ENCODE peak calls at places on chromosomes 16 and 17, in eight cellular contexts. C is stimulated activated CD8-positive, alpha-beta memory T cell treated with anti-CD3 and anti-CD28 coated beads, Interleukin-4, amount 100 ng/mL, for 4 hours; H is pons; V is thoracic aorta; F is NCI-H1694; W is Caki2; Y is NCI-H1105 treated with DMSO at 0.1 percent for 48 hours; D is NCI-H1417. G is an unnamed sample.
A peak's percentile ranks its signal among the peaks of the same experiment; 100 is the strongest.

GRCh38 chr17:82966415-82966814 is 113.0 kb upstream of the METRNL start:
- DNase-seq in C (no peak), H (no peak), V (no peak), F (no peak), W (no peak), Y (no peak), D (no peak), G (no peak)

GRCh38 chr16:69814078-69814477 is 51.9 kb downstream of the WWP2 start:
- DNase-seq in C (no peak), H (no peak), V (no peak), F (no peak), W (no peak), Y (no peak), D (no peak), G (no peak)

GRCh38 chr17:15493031-15493750 is 25.8 kb upstream of the CDRT4 start:
- DNase-seq in C (no peak), H (no peak), V (no peak), F (no peak), W (no peak), Y (no peak), D (no peak), G (no peak)

GRCh38 chr17:8162997-8163977 is 539 bp upstream of the VAMP2 start:
- DNase-seq in C (no peak), H (no peak), V (no peak), F (peak; percentile 47), W (no peak), Y (peak; percentile 53), D (peak; percentile 11), G (no peak)

GRCh38 chr16:29899516-29900101 is at the start of gene SEZ6L2:
- DNase-seq in C (peak; percentile 35), H (peak; percentile 87), V (no peak), F (peak; percentile 95), W (peak; percentile 96), Y (peak; percentile 88), D (peak; percentile 91), G (peak; percentile 74)

GRCh38 chr17:40854175-40854814 is 12.7 kb downstream of the KRT12 start:
- DNase-seq in C (no peak), H (no peak), V (no peak), F (no peak), W (peak; percentile 69), Y (no peak), D (peak; percentile 5), G (no peak)

GRCh38 chr17:32912218-32912897 is 15.6 kb upstream of the TMEM98 start:
- DNase-seq in C (no peak), H (no peak), V (peak; percentile 37), F (no peak), W (no peak), Y (no peak), D (peak; percentile 18), G (no peak)

GRCh38 chr16:65648111-65648510 is 526.2 kb upstream of the CDH11 start:
- DNase-seq in C (no peak), H (no peak), V (no peak), F (no peak), W (no peak), Y (no peak), D (no peak), G (no peak)

GRCh38 chr17:67310406-67310805 is 56.0 kb downstream of the PSMD12 start:
- DNase-seq in C (no peak), H (no peak), V (no peak), F (no peak), W (no peak), Y (no peak), D (no peak), G (no peak)

GRCh38 chr17:77834170-77835115 is 124.1 kb upstream of the TNRC6C start:
- DNase-seq in C (peak; percentile 33), H (no peak), V (peak; percentile 65), F (no peak), W (peak; percentile 63), Y (no peak), D (no peak), G (no peak)

GRCh38 chr16:19822534-19822933 is 62.1 kb downstream of the GPRC5B start:
- DNase-seq in C (no peak), H (no peak), V (no peak), F (no peak), W (no peak), Y (no peak), D (no peak), G (no peak)

GRCh38 chr16:77344306-77344705 is 90.5 kb downstream of the ADAMTS18 start:
- DNase-seq in C (no peak), H (no peak), V (no peak), F (no peak), W (peak; percentile 48), Y (no peak), D (no peak), G (no peak)

GRCh38 chr17:57086069-57086930 is 1.3 kb downstream of the AKAP1 start:
- DNase-seq in C (no peak), H (no peak), V (no peak), F (no peak), W (peak; percentile 55), Y (peak; percentile 65), D (peak; percentile 79), G (peak; percentile 47)

GRCh38 chr16:11112723-11113348 is 143.2 kb downstream of the SOCS1 start:
- DNase-seq in C (no peak), H (no peak), V (no peak), F (no peak), W (no peak), Y (peak; percentile 74), D (peak; percentile 39), G (no peak)

GRCh38 chr17:69434164-69434579 is 19.7 kb downstream of the MAP2K6 start:
- DNase-seq in C (no peak), H (peak; percentile 57), V (no peak), F (peak; percentile 14), W (peak; percentile 85), Y (peak; percentile 82), D (peak; percentile 76), G (peak; percentile 47)

GRCh38 chr16:3007957-3008748 is 4.6 kb upstream of the CLDN9 start:
- DNase-seq in C (no peak), H (no peak), V (no peak), F (no peak), W (no peak), Y (no peak), D (no peak), G (no peak)

GRCh38 chr16:3607634-3608033 is 3.8 kb downstream of the SLX4 start:
- DNase-seq in C (no peak), H (no peak), V (no peak), F (no peak), W (no peak), Y (no peak), D (no peak), G (no peak)

GRCh38 chr17:81345211-81346089 is 49.8 kb upstream of the BAHCC1 start:
- DNase-seq in C (no peak), H (peak; percentile 35), V (peak; percentile 53), F (no peak), W (peak; percentile 86), Y (peak; percentile 51), D (peak; percentile 92), G (peak; percentile 63)

GRCh38 chr17:82648761-82649474 is 674 bp upstream of the WDR45B start:
- DNase-seq in C (no peak), H (no peak), V (no peak), F (no peak), W (peak; percentile 39), Y (peak; percentile 26), D (peak; percentile 67), G (no peak)

GRCh38 chr17:80676096-80676466 is 131.4 kb downstream of the RPTOR start:
- DNase-seq in C (no peak), H (no peak), V (no peak), F (no peak), W (no peak), Y (no peak), D (no peak), G (no peak)

GRCh38 chr17:19867654-19868395 is at the start of gene ULK2:
- DNase-seq in C (no peak), H (peak; percentile 52), V (no peak), F (no peak), W (peak; percentile 62), Y (no peak), D (peak; percentile 71), G (peak; percentile 78)

GRCh38 chr17:67280279-67280678 is 35.3 kb upstream of the HELZ start:
- DNase-seq in C (no peak), H (no peak), V (no peak), F (no peak), W (no peak), Y (peak; percentile 67), D (no peak), G (no peak)